ENCODE peak calls at places on chromosomes 6 and 20, in nine cellular contexts. Y is adipocyte; C is cerebellar cortex; B is activated T-cell treated with anti-CD3 and anti-CD28 coated beads for 24 hours; D is activated CD4-positive, CD25-positive, alpha-beta regulatory T cell; E is iris pigment epithelial cell; K is NCI-H1092; H is left lung; T is AG09309. X is an unnamed sample.

GRCh38 chr6:45589367-45589766 is 211.6 kb upstream of the SUPT3H start:
- DNase-seq in Y (no peak), C (no peak), B (no peak), D (no peak), E (no peak), K (no peak), H (no peak), T (no peak), X (no peak)

GRCh38 chr20:11394145-11394833 is 523.4 kb upstream of the BTBD3 start:
- DNase-seq in Y (peak), C (no peak), B (no peak), D (no peak), E (peak), K (no peak), H (no peak), T (peak), X (no peak)

GRCh38 chr20:54267510-54268003 is 59.7 kb downstream of the PFDN4 start:
- DNase-seq in Y (peak), C (no peak), B (no peak), D (no peak), E (peak), K (no peak), H (peak), T (no peak), X (no peak)

GRCh38 chr20:48821261-48821910 is 6.4 kb downstream of the PREX1 start:
- DNase-seq in Y (no peak), C (no peak), B (no peak), D (no peak), E (no peak), K (no peak), H (no peak), T (no peak), X (no peak)

GRCh38 chr20:33516882-33517281 is 27.0 kb downstream of the CBFA2T2 start:
- DNase-seq in Y (peak), C (peak), B (no peak), D (no peak), E (peak), K (no peak), H (no peak), T (no peak), X (no peak)

GRCh38 chr6:138468320-138469015 is 30.8 kb downstream of the NHSL1 start:
- DNase-seq in Y (peak), C (no peak), B (no peak), D (no peak), E (peak), K (no peak), H (no peak), T (peak), X (no peak)

GRCh38 chr6:33277663-33278391 is 904 bp downstream of the B3GALT4 start:
- DNase-seq in Y (no peak), C (peak), B (no peak), D (no peak), E (no peak), K (no peak), H (no peak), T (no peak), X (no peak)

GRCh38 chr6:16700202-16700997 is 60.9 kb downstream of the ATXN1 start:
- DNase-seq in Y (no peak), C (no peak), B (no peak), D (no peak), E (no peak), K (no peak), H (no peak), T (no peak), X (peak)

GRCh38 chr6:127923135-127923534 is 22.3 kb upstream of the THEMIS start:
- DNase-seq in Y (no peak), C (no peak), B (no peak), D (no peak), E (no peak), K (no peak), H (no peak), T (no peak), X (no peak)

GRCh38 chr6:37607949-37608348 is 89.7 kb downstream of the MDGA1 start:
- DNase-seq in Y (peak), C (peak), B (no peak), D (no peak), E (peak), K (no peak), H (no peak), T (no peak), X (no peak)

GRCh38 chr6:122717350-122717749 is 62.2 kb upstream of the FABP7 start:
- DNase-seq in Y (no peak), C (peak), B (no peak), D (no peak), E (peak), K (peak), H (no peak), T (no peak), X (no peak)

GRCh38 chr20:25230177-25230831 is 17.6 kb upstream of the PYGB start:
- DNase-seq in Y (no peak), C (no peak), B (no peak), D (no peak), E (no peak), K (no peak), H (no peak), T (no peak), X (no peak)

GRCh38 chr6:1787894-1788293 is 178.2 kb downstream of the FOXC1 start:
- DNase-seq in Y (peak), C (no peak), B (no peak), D (no peak), E (peak), K (no peak), H (no peak), T (no peak), X (no peak)

GRCh38 chr6:43798688-43799444 is 28.9 kb downstream of the VEGFA start:
- DNase-seq in Y (peak), C (peak), B (no peak), D (no peak), E (peak), K (no peak), H (peak), T (no peak), X (no peak)

GRCh38 chr6:47628448-47629272 is 69.7 kb upstream of the ADGRF4 start:
- DNase-seq in Y (no peak), C (no peak), B (no peak), D (no peak), E (no peak), K (no peak), H (no peak), T (no peak), X (no peak)

GRCh38 chr6:1525364-1526038 is 84.2 kb upstream of the FOXC1 start:
- DNase-seq in Y (no peak), C (peak), B (no peak), D (no peak), E (no peak), K (no peak), H (no peak), T (no peak), X (no peak)

GRCh38 chr20:51016521-51016920 is 6.4 kb downstream of the KCNG1 start:
- DNase-seq in Y (no peak), C (peak), B (no peak), D (no peak), E (no peak), K (no peak), H (no peak), T (no peak), X (no peak)

GRCh38 chr6:5511924-5512323 is 250.6 kb downstream of the FARS2 start:
- DNase-seq in Y (peak), C (no peak), B (no peak), D (no peak), E (peak), K (no peak), H (no peak), T (peak), X (no peak)

GRCh38 chr6:84599991-84600390 is 164.4 kb downstream of the TBX18 start:
- DNase-seq in Y (no peak), C (no peak), B (no peak), D (no peak), E (no peak), K (no peak), H (no peak), T (no peak), X (no peak)

GRCh38 chr20:15637971-15638754 is 935.1 kb downstream of the KIF16B start:
- DNase-seq in Y (no peak), C (peak), B (no peak), D (no peak), E (no peak), K (no peak), H (no peak), T (no peak), X (no peak)

GRCh38 chr20:56001106-56001785 is 4.1 kb downstream of the CBLN4 start:
- DNase-seq in Y (no peak), C (no peak), B (no peak), D (no peak), E (no peak), K (no peak), H (no peak), T (no peak), X (no peak)

GRCh38 chr6:46676604-46677313 is 10.9 kb upstream of the TDRD6 start:
- DNase-seq in Y (no peak), C (peak), B (no peak), D (no peak), E (no peak), K (no peak), H (no peak), T (no peak), X (no peak)

GRCh38 chr6:124928831-124929230 is 33.4 kb upstream of the RNF217 start:
- DNase-seq in Y (no peak), C (no peak), B (no peak), D (no peak), E (peak), K (no peak), H (no peak), T (no peak), X (no peak)

GRCh38 chr6:56808871-56809359 is 146.0 kb upstream of the BEND6 start:
- DNase-seq in Y (peak), C (peak), B (no peak), D (no peak), E (peak), K (no peak), H (no peak), T (no peak), X (no peak)

GRCh38 chr20:48921883-48922867 is 664 bp downstream of the ARFGEF2 start:
- DNase-seq in Y (peak), C (no peak), B (no peak), D (peak), E (peak), K (no peak), H (peak), T (no peak), X (no peak)

GRCh38 chr6:91669154-91669903 is 1082.5 kb upstream of the MAP3K7 start:
- DNase-seq in Y (no peak), C (peak), B (no peak), D (no peak), E (no peak), K (peak), H (no peak), T (no peak), X (no peak)

GRCh38 chr6:37565267-37566208 is 65.8 kb upstream of the CCDC167 start:
- DNase-seq in Y (no peak), C (no peak), B (no peak), D (no peak), E (no peak), K (peak), H (no peak), T (no peak), X (no peak)

GRCh38 chr6:144467921-144468320 is 182.8 kb downstream of the UTRN start:
- DNase-seq in Y (no peak), C (no peak), B (no peak), D (no peak), E (no peak), K (no peak), H (no peak), T (no peak), X (no peak)

GRCh38 chr20:63653974-63654680 is 903 bp upstream of the STMN3 start:
- DNase-seq in Y (no peak), C (no peak), B (no peak), D (no peak), E (no peak), K (no peak), H (no peak), T (no peak), X (no peak)

GRCh38 chr6:3280866-3281465 is 22.2 kb downstream of the PSMG4 start:
- DNase-seq in Y (peak), C (no peak), B (no peak), D (no peak), E (peak), K (no peak), H (no peak), T (no peak), X (no peak)

GRCh38 chr6:15330174-15330934 is 84.5 kb downstream of the JARID2 start:
- DNase-seq in Y (no peak), C (no peak), B (no peak), D (no peak), E (peak), K (no peak), H (no peak), T (no peak), X (no peak)

GRCh38 chr20:59204201-59204894 is 40.7 kb downstream of the ZNF831 start:
- DNase-seq in Y (no peak), C (no peak), B (no peak), D (no peak), E (no peak), K (no peak), H (no peak), T (no peak), X (no peak)

GRCh38 chr20:34220581-34220980 is 20.6 kb upstream of the ASIP start:
- DNase-seq in Y (peak), C (no peak), B (no peak), D (no peak), E (peak), K (no peak), H (no peak), T (peak), X (no peak)

GRCh38 chr20:63957690-63958441 is 1.6 kb upstream of the UCKL1 start:
- DNase-seq in Y (no peak), C (no peak), B (no peak), D (peak), E (no peak), K (no peak), H (no peak), T (no peak), X (no peak)

GRCh38 chr6:150717419-150717818 is 117.7 kb downstream of the PLEKHG1 start:
- DNase-seq in Y (no peak), C (no peak), B (no peak), D (no peak), E (no peak), K (no peak), H (peak), T (no peak), X (no peak)

GRCh38 chr6:135557582-135557981 is 60.0 kb upstream of the AHI1 start:
- DNase-seq in Y (no peak), C (no peak), B (no peak), D (no peak), E (no peak), K (no peak), H (no peak), T (no peak), X (no peak)

GRCh38 chr6:53335224-53335994 is 13.3 kb downstream of the ELOVL5 start:
- DNase-seq in Y (no peak), C (no peak), B (peak), D (no peak), E (no peak), K (no peak), H (no peak), T (no peak), X (peak)